ENCODE peak calls at places on chromosomes 12 and 14, in six cellular contexts. L, A, S, V, E and C are unnamed samples.

GRCh38 chr12:24062642-24063245 is 113.3 kb upstream of the SOX5 start:
- DNase-seq in V (no peak), S (no peak), E (no peak), L (no peak), A (no peak), C (no peak)

GRCh38 chr14:100282766-100283419 is 23.4 kb downstream of the SLC25A29 start:
- DNase-seq in A (no peak), E (no peak), V (peak; percentile 62), L (peak; percentile 23), S (no peak), C (no peak)

GRCh38 chr14:63901434-63902085 is 48.8 kb downstream of the SYNE2 start:
- DNase-seq in V (no peak), A (no peak), E (no peak), S (no peak), L (no peak), C (no peak)

GRCh38 chr12:65282840-65283239 is 4.4 kb downstream of the MSRB3 start:
- DNase-seq in V (no peak), L (no peak), A (no peak), S (no peak), E (no peak), C (no peak)

GRCh38 chr12:25121916-25122315 is 73.0 kb downstream of the DNAI7 start:
- DNase-seq in A (no peak), E (no peak), S (no peak), V (no peak), L (no peak), C (no peak)

GRCh38 chr12:19397534-19397933 is 41.8 kb upstream of the AEBP2 start:
- DNase-seq in L (no peak), A (no peak), S (no peak), V (peak; percentile 96), E (no peak), C (no peak)

GRCh38 chr12:38983117-38983571 is 77.8 kb upstream of the CPNE8 start:
- DNase-seq in A (no peak), L (no peak), V (no peak), S (no peak), E (no peak), C (no peak)

GRCh38 chr12:47744005-47744651 is 14.6 kb downstream of the RAPGEF3 start:
- DNase-seq in V (peak; percentile 73), A (peak; percentile 68), S (peak; percentile 79), L (no peak), E (no peak), C (no peak)

GRCh38 chr12:119594772-119595445 is 1.3 kb downstream of the TMEM233 start:
- DNase-seq in V (no peak), A (no peak), L (peak; percentile 95), E (no peak), S (no peak), C (no peak)

GRCh38 chr12:116551952-116552749 is 7.0 kb upstream of the MAP1LC3B2 start:
- DNase-seq in V (peak; percentile 52), A (no peak), E (no peak), L (no peak), S (no peak), C (no peak)

GRCh38 chr12:124532331-124532750 is 35.1 kb downstream of the NCOR2 start:
- DNase-seq in V (no peak), A (no peak), L (no peak), S (no peak), E (no peak), C (no peak)

GRCh38 chr12:123532021-123532420 is 1.5 kb downstream of the RILPL1 start:
- DNase-seq in L (no peak), A (no peak), S (no peak), E (no peak), V (peak; percentile 33), C (no peak)

GRCh38 chr14:21714318-21714929 is 40.8 kb upstream of the OR4E1 start:
- DNase-seq in L (no peak), E (no peak), S (no peak), A (no peak), V (no peak), C (no peak)

GRCh38 chr14:101571004-101571403 is 9.7 kb downstream of the DIO3 start:
- DNase-seq in L (no peak), E (no peak), V (no peak), A (no peak), S (no peak), C (no peak)

GRCh38 chr14:68426661-68427549 is 366.0 kb downstream of the ZFP36L1 start:
- DNase-seq in L (no peak), A (no peak), V (no peak), E (no peak), S (no peak), C (no peak)

GRCh38 chr12:64691793-64692583 is 67.2 kb downstream of the GNS start:
- DNase-seq in S (no peak), A (no peak), V (no peak), E (no peak), L (no peak), C (no peak)

GRCh38 chr12:127903146-127903545 is 363.8 kb upstream of the TMEM132C start:
- DNase-seq in A (no peak), V (no peak), L (no peak), E (no peak), S (no peak), C (peak; percentile 51)
- H3K27me3 ChIP-seq in A (no peaks in the 10 kb centered on the region), V (no peaks in the 10 kb centered on the region), L (no peaks in the 10 kb centered on the region), E (no peaks in the 10 kb centered on the region), S (no peaks in the 10 kb centered on the region), C (no peaks in the 10 kb centered on the region)

GRCh38 chr14:59184396-59184795 is 4.1 kb upstream of the DAAM1 start:
- DNase-seq in A (no peak), V (peak; percentile 17), L (no peak), S (no peak), E (no peak), C (no peak)
- H3K27ac ChIP-seq in A (no peak overlapping the region), V (no peak overlapping the region), L (no peak overlapping the region), S (no peak overlapping the region), E (peak overlapping the region; percentile 73), C (no peak overlapping the region)

DNA sequence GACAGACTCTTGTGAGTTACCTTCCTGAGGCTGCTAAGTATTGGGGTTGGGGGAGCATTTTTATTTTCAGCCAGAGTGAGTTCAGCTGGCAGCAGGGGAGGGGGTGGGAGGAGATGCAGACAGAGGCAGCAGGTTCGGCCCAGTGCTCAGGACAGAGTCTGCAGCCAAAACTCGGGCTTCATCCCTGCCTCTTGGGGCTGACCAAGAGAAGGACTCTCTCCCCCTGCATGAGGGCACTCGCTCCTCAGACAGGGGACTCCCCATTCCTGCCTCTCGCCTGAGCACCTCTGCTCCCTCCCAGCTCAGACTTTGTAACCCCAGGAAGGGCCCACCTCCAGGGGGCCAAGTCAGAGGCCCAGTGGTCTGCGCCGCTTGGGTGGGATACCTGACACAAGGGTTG is 1.1 kb upstream of the AKT1 start:
- DNase-seq in A (no peak), E (no peak), L (no peak), V (no peak), S (no peak), C (no peak)
- H3K4me1 ChIP-seq in A (peaks cover 17% of the 10 kb centered on the region), E (peaks cover 23% of the 10 kb centered on the region), L (peaks cover 37% of the 10 kb centered on the region), V (no peaks in the 10 kb centered on the region), S (peaks cover 35% of the 10 kb centered on the region), C (peaks cover 42% of the 10 kb centered on the region)

GRCh38 chr12:51369581-51369980 is 21.6 kb downstream of the GALNT6 start:
- DNase-seq in S (no peak), L (no peak), V (no peak), E (no peak), A (no peak), C (no peak)

GRCh38 chr12:51370667-51371066 is 20.5 kb downstream of the GALNT6 start:
- DNase-seq in A (no peak), L (no peak), S (no peak), E (no peak), V (no peak), C (no peak)

GRCh38 chr12:51372021-51372420 is 19.2 kb downstream of the GALNT6 start:
- DNase-seq in S (no peak), L (no peak), E (no peak), A (no peak), V (no peak), C (no peak)

GRCh38 chr12:51373222-51373621 is 18.0 kb downstream of the GALNT6 start:
- DNase-seq in L (no peak), S (no peak), E (no peak), A (no peak), V (no peak), C (no peak)

GRCh38 chr12:51371295-51371953 is 19.8 kb downstream of the GALNT6 start:
- DNase-seq in L (peak; percentile 86), V (peak; percentile 96), E (peak; percentile 64), A (peak; percentile 72), S (peak; percentile 48), C (peak; percentile 97)
- H3K27me3 ChIP-seq in L (no peaks in the 10 kb centered on the region), V (no peaks in the 10 kb centered on the region), E (no peaks in the 10 kb centered on the region), A (no peaks in the 10 kb centered on the region), S (no peaks in the 10 kb centered on the region), C (no peaks in the 10 kb centered on the region)

GRCh38 chr12:29287622-29288021 is 93.3 kb downstream of the ERGIC2 start:
- DNase-seq in S (no peak), L (no peak), E (no peak), V (no peak), A (no peak), C (no peak)
- H3K27ac ChIP-seq in S (no peak overlapping the region), L (no peak overlapping the region), E (no peak overlapping the region), V (no peak overlapping the region), A (no peak overlapping the region), C (no peak overlapping the region)

GRCh38 chr14:55712505-55712904 is 132.5 kb downstream of the KTN1 start:
- DNase-seq in V (no peak), L (peak; percentile 72), A (no peak), E (no peak), S (no peak), C (no peak)
- H3K4me1 ChIP-seq in V (no peaks in the 10 kb centered on the region), L (no peaks in the 10 kb centered on the region), A (no peaks in the 10 kb centered on the region), E (no peaks in the 10 kb centered on the region), S (no peaks in the 10 kb centered on the region), C (peaks cover 16% of the 10 kb centered on the region)

GRCh38 chr12:41897593-41897992 is 247.1 kb downstream of the GXYLT1 start:
- DNase-seq in V (no peak), A (no peak), E (no peak), S (no peak), L (no peak), C (no peak)

GRCh38 chr12:41904041-41904440 is 240.6 kb downstream of the GXYLT1 start:
- DNase-seq in L (no peak), V (no peak), E (no peak), A (no peak), S (no peak), C (no peak)

GRCh38 chr12:41903014-41903702 is 241.5 kb downstream of the GXYLT1 start:
- DNase-seq in S (no peak), L (no peak), V (no peak), E (no peak), A (no peak), C (no peak)

GRCh38 chr12:41899577-41899976 is 245.1 kb downstream of the GXYLT1 start:
- DNase-seq in L (no peak), S (no peak), V (no peak), E (no peak), A (no peak), C (no peak)
- H3K27me3 ChIP-seq in L (no peaks in the 10 kb centered on the region), S (no peaks in the 10 kb centered on the region), V (no peaks in the 10 kb centered on the region), E (no peaks in the 10 kb centered on the region), A (no peaks in the 10 kb centered on the region), C (no peaks in the 10 kb centered on the region)

GRCh38 chr14:92677087-92677668 is 71.2 kb downstream of the LGMN start:
- DNase-seq in E (no peak), A (no peak), L (no peak), V (no peak), S (no peak), C (no peak)
- H3K27ac ChIP-seq in E (no peak overlapping the region), A (no peak overlapping the region), L (no peak overlapping the region), V (no peak overlapping the region), S (no peak overlapping the region), C (no peak overlapping the region)